ENCODE peak calls at places on chromosome 21, in six cellular contexts. F is CD8-positive, alpha-beta T cell; S is activated naive CD8-positive, alpha-beta T cell treated with anti-CD3 and anti-CD28 coated beads, Interleukin-2, amount 50 U/mL, for 24 hours; E is GM18507; R is astrocyte of the spinal cord; K is NCI-H2029 treated with DMSO at 0.1 percent for 48 hours. D is an unnamed sample.

GRCh38 chr21:36005879-36006400 is 54.4 kb downstream of the SETD4 start:
- DNase-seq in F (no peak), S (no peak), E (no peak), R (no peak), K (no peak), D (no peak)

GRCh38 chr21:33286076-33286475 is 19.9 kb downstream of the IL10RB start:
- DNase-seq in F (no peak), S (no peak), E (no peak), R (no peak), K (no peak), D (no peak)

GRCh38 chr21:17622018-17622417 is 9.3 kb upstream of the BTG3 start:
- DNase-seq in F (no peak), S (no peak), E (no peak), R (no peak), K (no peak), D (no peak)

GRCh38 chr21:35686156-35686555 is 374.2 kb downstream of the SETD4 start:
- DNase-seq in F (no peak), S (no peak), E (no peak), R (no peak), K (no peak), D (no peak)

GRCh38 chr21:16133248-16133647 is 403.5 kb downstream of the USP25 start:
- DNase-seq in F (no peak), S (no peak), E (no peak), R (no peak), K (no peak), D (no peak)

GRCh38 chr21:39006653-39007417 is 176.4 kb downstream of the PSMG1 start:
- DNase-seq in F (no peak), S (no peak), E (no peak), R (peak), K (no peak), D (no peak)

GRCh38 chr21:25331286-25331685 is 276.0 kb downstream of the MRPL39 start:
- DNase-seq in F (no peak), S (no peak), E (no peak), R (no peak), K (no peak), D (no peak)

GRCh38 chr21:17793675-17794123 is 25.5 kb downstream of the C21orf91 start:
- DNase-seq in F (no peak), S (no peak), E (no peak), R (peak), K (no peak), D (no peak)

GRCh38 chr21:40841524-40842196 is 5.3 kb downstream of the DSCAM start:
- DNase-seq in F (no peak), S (no peak), E (no peak), R (peak), K (peak), D (no peak)